ENCODE peak calls at places on chromosomes 7 and 10, in eight cellular contexts. One of them, this sample, is unnamed.

GRCh38 chr10:91319336-91319735 is 90.8 kb upstream of the HECTD2 start:
- DNase-seq in NCI-H1092: no peak
- DNase-seq in RWPE1: no peak
- DNase-seq in activated gamma-delta T cell treated with Interleukin-2 at 50 U/mL for 16 hours: no peak
- DNase-seq in A172: no peak
- DNase-seq in ACHN: no peak
- DNase-seq in GM23248: no peak
- DNase-seq in CD8-positive, alpha-beta memory T cell: no peak
- DNase-seq in this sample: no peak

GRCh38 chr7:13312327-13312726 is 624.9 kb downstream of the ARL4A start:
- DNase-seq in NCI-H1092: no peak
- DNase-seq in RWPE1: no peak
- DNase-seq in activated gamma-delta T cell treated with Interleukin-2 at 50 U/mL for 16 hours: no peak
- DNase-seq in A172: peak
- DNase-seq in ACHN: peak
- DNase-seq in GM23248: no peak
- DNase-seq in CD8-positive, alpha-beta memory T cell: no peak
- DNase-seq in this sample: no peak

GRCh38 chr7:131294553-131294952 is 33.1 kb upstream of the MKLN1 start:
- DNase-seq in NCI-H1092: no peak
- DNase-seq in RWPE1: no peak
- DNase-seq in activated gamma-delta T cell treated with Interleukin-2 at 50 U/mL for 16 hours: no peak
- DNase-seq in A172: no peak
- DNase-seq in ACHN: no peak
- DNase-seq in GM23248: no peak
- DNase-seq in CD8-positive, alpha-beta memory T cell: no peak
- DNase-seq in this sample: no peak

GRCh38 chr10:118980870-118981269 is 48.6 kb upstream of the NANOS1 start:
- DNase-seq in NCI-H1092: no peak
- DNase-seq in RWPE1: no peak
- DNase-seq in activated gamma-delta T cell treated with Interleukin-2 at 50 U/mL for 16 hours: no peak
- DNase-seq in A172: no peak
- DNase-seq in ACHN: no peak
- DNase-seq in GM23248: no peak
- DNase-seq in CD8-positive, alpha-beta memory T cell: no peak
- DNase-seq in this sample: no peak

GRCh38 chr7:130642383-130642782 is 26.2 kb downstream of the COPG2 start:
- DNase-seq in NCI-H1092: no peak
- DNase-seq in RWPE1: no peak
- DNase-seq in activated gamma-delta T cell treated with Interleukin-2 at 50 U/mL for 16 hours: no peak
- DNase-seq in A172: no peak
- DNase-seq in ACHN: no peak
- DNase-seq in GM23248: no peak
- DNase-seq in CD8-positive, alpha-beta memory T cell: no peak
- DNase-seq in this sample: no peak

GRCh38 chr10:76736848-76737495 is 900.6 kb downstream of the KCNMA1 start:
- DNase-seq in NCI-H1092: no peak
- DNase-seq in RWPE1: no peak
- DNase-seq in activated gamma-delta T cell treated with Interleukin-2 at 50 U/mL for 16 hours: no peak
- DNase-seq in A172: no peak
- DNase-seq in ACHN: no peak
- DNase-seq in GM23248: peak
- DNase-seq in CD8-positive, alpha-beta memory T cell: no peak
- DNase-seq in this sample: no peak

GRCh38 chr7:46160861-46161260 is 239.8 kb upstream of the IGFBP3 start:
- DNase-seq in NCI-H1092: no peak
- DNase-seq in RWPE1: peak
- DNase-seq in activated gamma-delta T cell treated with Interleukin-2 at 50 U/mL for 16 hours: no peak
- DNase-seq in A172: peak
- DNase-seq in ACHN: no peak
- DNase-seq in GM23248: no peak
- DNase-seq in CD8-positive, alpha-beta memory T cell: no peak
- DNase-seq in this sample: no peak

GRCh38 chr10:59281861-59282260 is 80.5 kb downstream of the FAM13C start:
- DNase-seq in NCI-H1092: no peak
- DNase-seq in RWPE1: no peak
- DNase-seq in activated gamma-delta T cell treated with Interleukin-2 at 50 U/mL for 16 hours: no peak
- DNase-seq in A172: no peak
- DNase-seq in ACHN: no peak
- DNase-seq in GM23248: no peak
- DNase-seq in CD8-positive, alpha-beta memory T cell: no peak
- DNase-seq in this sample: no peak